ENCODE peak calls at places on chromosomes 6 and 20, in six cellular contexts. T is heart right ventricle; H is heart left ventricle; N is cardiac muscle cell; Q is effector memory CD4-positive, alpha-beta T cell; K is CD8-positive, alpha-beta T cell. L is an unnamed sample.

GRCh38 chr20:64043768-64044167 is 5.7 kb downstream of the SOX18 start:
- DNase-seq in T (no peak), H (no peak), N (no peak), Q (no peak), K (no peak), L (no peak)

GRCh38 chr20:10573273-10573950 is 100.4 kb downstream of the JAG1 start:
- DNase-seq in T (no peak), H (no peak), N (no peak), Q (no peak), K (no peak), L (no peak)

GRCh38 chr6:75204959-75205775 is 686 bp downstream of the COL12A1 start:
- DNase-seq in T (peak), H (no peak), N (peak), Q (no peak), K (peak), L (peak)

GRCh38 chr6:12592634-12593033 is 123.9 kb upstream of the PHACTR1 start:
- DNase-seq in T (no peak), H (no peak), N (no peak), Q (no peak), K (no peak), L (no peak)

GRCh38 chr20:63099426-63100267 is 92.9 kb upstream of the BHLHE23 start:
- DNase-seq in T (no peak), H (no peak), N (no peak), Q (no peak), K (no peak), L (no peak)

GRCh38 chr6:18510644-18511033 is 123.5 kb downstream of the RNF144B start:
- DNase-seq in T (no peak), H (no peak), N (no peak), Q (no peak), K (no peak), L (no peak)

GRCh38 chr6:145036236-145036635 is 699.1 kb downstream of the EPM2A start:
- DNase-seq in T (no peak), H (no peak), N (no peak), Q (no peak), K (no peak), L (no peak)

GRCh38 chr6:143529095-143529494 is 17.6 kb upstream of the FUCA2 start:
- DNase-seq in T (no peak), H (no peak), N (no peak), Q (no peak), K (no peak), L (no peak)

GRCh38 chr6:56637640-56638039 is 5.0 kb downstream of the DST start:
- DNase-seq in T (no peak), H (no peak), N (peak), Q (no peak), K (no peak), L (no peak)

GRCh38 chr6:37809144-37809543 is 10.4 kb upstream of the ZFAND3 start:
- DNase-seq in T (peak), H (no peak), N (peak), Q (no peak), K (no peak), L (no peak)

GRCh38 chr6:84847349-84848160 is 83.2 kb upstream of the TBX18 start:
- DNase-seq in T (no peak), H (no peak), N (peak), Q (no peak), K (no peak), L (no peak)

GRCh38 chr6:157518399-157519250 is 137.6 kb downstream of the ZDHHC14 start:
- DNase-seq in T (peak), H (peak), N (peak), Q (no peak), K (no peak), L (no peak)

GRCh38 chr20:53186630-53187029 is 214.5 kb downstream of the TSHZ2 start:
- DNase-seq in T (no peak), H (no peak), N (no peak), Q (no peak), K (no peak), L (no peak)

GRCh38 chr6:169800668-169801395 is 49.4 kb downstream of the ERMARD start:
- DNase-seq in T (no peak), H (no peak), N (peak), Q (no peak), K (no peak), L (no peak)

GRCh38 chr20:12936524-12936923 is 72.2 kb upstream of the SPTLC3 start:
- DNase-seq in T (no peak), H (no peak), N (no peak), Q (no peak), K (no peak), L (no peak)

GRCh38 chr20:63739129-63740069 is at the start of gene SLC2A4RG:
- DNase-seq in T (peak), H (peak), N (peak), Q (peak), K (peak), L (peak)

GRCh38 chr20:41616228-41616627 is 1.9 kb downstream of the CHD6 start:
- DNase-seq in T (no peak), H (no peak), N (peak), Q (no peak), K (no peak), L (no peak)

GRCh38 chr20:35463455-35464300 is 8.3 kb downstream of the CEP250 start:
- DNase-seq in T (peak), H (peak), N (peak), Q (no peak), K (peak), L (no peak)
- H3K27ac ChIP-seq in T (no peak), H (no peak), N (no peak), Q (no peak), K (no peak), L (no peak)

DNA sequence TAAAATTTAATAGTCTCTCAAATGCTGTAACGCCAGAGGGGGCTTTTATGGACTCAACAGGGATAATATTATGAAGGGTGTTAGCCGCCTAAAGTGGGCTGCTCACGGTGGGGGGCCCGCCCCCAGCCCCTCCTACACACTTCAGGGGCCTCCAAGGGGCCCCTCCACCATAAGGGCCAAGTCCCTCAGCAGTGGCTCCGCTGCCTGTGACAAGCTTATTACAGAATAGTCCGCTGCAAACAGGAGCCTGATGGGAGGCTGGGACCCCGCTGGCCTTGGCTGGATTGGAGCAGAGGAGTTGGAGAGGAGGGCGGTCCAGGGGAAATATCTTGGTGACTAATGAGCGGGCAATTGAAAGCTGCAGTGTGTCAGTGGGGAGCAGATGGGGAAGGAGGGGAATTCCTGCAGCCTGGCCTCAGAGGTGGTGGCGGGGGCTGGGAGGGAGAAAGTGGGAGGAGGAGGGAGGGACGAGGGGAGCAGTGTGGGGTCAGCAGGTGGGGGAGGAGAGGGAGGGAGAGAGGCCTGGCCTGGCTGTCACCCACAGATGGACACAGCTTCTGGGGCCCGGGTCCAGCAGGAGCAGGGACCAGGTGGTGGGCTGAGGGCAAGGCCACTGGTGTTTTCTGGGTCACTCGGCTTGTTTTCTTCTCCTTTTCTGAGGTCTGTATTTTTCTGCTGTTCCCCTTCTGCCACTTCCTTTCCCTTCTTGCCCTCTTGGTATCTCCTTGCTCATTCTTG is 57.6 kb upstream of the FOXP4 start:
- DNase-seq in T (peak), H (peak), N (peak), Q (no peak), K (no peak), L (no peak)
- H3K4me3 ChIP-seq in T (no peak), H (no peak), N (no peak), Q (no peak), K (no peak), L (no peak)

GRCh38 chr6:14079971-14080370 is 37.6 kb upstream of the CD83 start:
- DNase-seq in T (no peak), H (no peak), N (peak), Q (no peak), K (no peak), L (no peak)
- H3K27ac ChIP-seq in T (no peak), H (no peak), N (no peak), Q (no peak), K (no peak), L (no peak)

DNA sequence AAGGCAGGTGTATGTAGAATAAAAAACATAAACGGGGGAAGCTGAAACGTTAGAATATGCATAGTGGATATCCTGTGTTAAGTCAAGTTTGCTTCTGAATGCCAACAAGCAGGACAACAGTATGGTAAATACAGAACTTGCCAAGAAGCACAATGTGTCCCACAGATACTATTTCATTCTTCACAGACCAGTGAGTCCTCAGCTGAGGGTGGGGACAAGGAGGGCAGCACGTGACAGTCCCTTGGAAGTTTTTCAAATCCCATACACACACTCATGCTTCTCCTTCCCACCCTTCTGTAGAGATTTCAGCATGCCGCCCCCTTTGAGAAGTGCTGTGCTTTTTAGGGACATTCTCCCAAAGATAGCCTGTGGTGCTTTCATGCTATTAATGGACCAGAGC is 268.5 kb upstream of the ECI2 start:
- DNase-seq in T (no peak), H (no peak), N (no peak), Q (no peak), K (no peak), L (no peak)
- H3K4me3 ChIP-seq in T (no peak), H (no peak), N (no peak), Q (no peak), K (no peak), L (no peak)

GRCh38 chr6:25998379-25998778 is 35.8 kb downstream of the TRIM38 start:
- DNase-seq in T (no peak), H (no peak), N (no peak), Q (no peak), K (no peak), L (no peak)

GRCh38 chr6:25991785-25992412 is 29.3 kb downstream of the TRIM38 start:
- DNase-seq in T (peak), H (peak), N (peak), Q (peak), K (peak), L (peak)

GRCh38 chr6:25992413-25993037 is 29.9 kb downstream of the TRIM38 start:
- DNase-seq in T (peak), H (peak), N (peak), Q (peak), K (peak), L (peak)

GRCh38 chr6:25993038-25993684 is 30.6 kb downstream of the TRIM38 start:
- DNase-seq in T (no peak), H (no peak), N (no peak), Q (no peak), K (no peak), L (no peak)

DNA sequence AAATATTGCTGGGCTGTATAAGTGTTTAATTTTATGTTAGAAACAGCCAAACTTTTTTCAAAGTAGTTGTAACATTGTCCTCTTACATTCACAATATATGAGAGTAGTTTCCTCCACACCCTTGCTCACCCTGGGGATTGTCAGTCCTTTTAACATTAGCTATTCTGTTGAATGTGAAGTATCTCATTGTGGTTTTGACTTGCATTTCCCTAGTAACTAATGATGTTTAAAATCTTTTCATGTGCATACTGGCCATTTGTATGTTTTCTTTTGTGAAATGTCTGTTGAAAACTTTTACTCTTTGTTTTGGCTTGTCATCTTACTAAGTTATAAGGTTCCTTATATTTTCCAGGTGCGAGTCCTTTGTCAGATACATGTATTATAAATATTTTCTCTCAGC is 32.9 kb downstream of the TRIM38 start:
- DNase-seq in T (no peak), H (no peak), N (no peak), Q (no peak), K (no peak), L (no peak)
- H3K27ac ChIP-seq in T (no peak), H (no peak), N (no peak), Q (no peak), K (no peak), L (no peak)

GRCh38 chr20:16505894-16506293 is 67.4 kb downstream of the KIF16B start:
- DNase-seq in T (no peak), H (no peak), N (no peak), Q (no peak), K (no peak), L (no peak)
- H3K4me3 ChIP-seq in T (no peak), H (no peak), N (no peak), Q (no peak), K (no peak), L (no peak)

DNA sequence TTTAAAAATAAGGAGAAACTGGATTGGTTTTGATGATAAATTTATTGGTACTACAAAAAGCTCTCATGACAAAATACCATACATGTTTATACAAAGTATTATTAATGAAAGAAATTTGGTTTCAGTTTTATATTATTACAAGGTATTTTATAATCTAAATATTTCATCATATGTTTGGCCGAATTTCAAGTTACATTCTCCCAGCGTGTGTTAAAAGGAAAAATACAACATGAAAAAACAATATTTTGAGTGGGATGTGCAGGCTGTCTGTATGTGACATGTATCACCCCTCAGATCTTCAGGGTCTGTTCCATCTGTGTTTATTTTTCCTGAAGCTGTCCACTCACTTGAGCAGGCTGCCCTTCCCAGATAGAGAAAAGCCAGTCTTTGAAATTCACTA is 568.4 kb downstream of the NKAIN2 start:
- DNase-seq in T (no peak), H (no peak), N (no peak), Q (no peak), K (no peak), L (no peak)
- H3K27ac ChIP-seq in T (no peak), H (no peak), N (no peak), Q (no peak), K (no peak), L (no peak)

GRCh38 chr6:43038727-43039126 is 14.9 kb downstream of the CUL7 start:
- DNase-seq in T (no peak), H (no peak), N (no peak), Q (no peak), K (no peak), L (no peak)
- H3K4me3 ChIP-seq in T (no peak), H (no peak), N (no peak), Q (no peak), K (no peak), L (no peak)